ENCODE peak calls at places on chromosomes 12 and 14, in six cellular contexts. Q is AG08396, U is NCI-H1092 treated with DMSO at 0.1 percent for 48 hours, B is DMS153, S is upper lobe of right lung, N is foreskin fibroblast. P is an unnamed sample.

GRCh38 chr14:53151523-53151866 is 1.6 kb downstream of the DDHD1 start:
- DNase-seq in S (no peak), U (no peak), N (no peak), Q (no peak), B (no peak), P (no peak)

GRCh38 chr14:58994130-58994529 is 194.3 kb upstream of the DAAM1 start:
- DNase-seq in B (no peak), U (no peak), S (no peak), Q (no peak), N (no peak), P (no peak)

GRCh38 chr14:61662437-61663311 is 32.6 kb upstream of the HIF1A start:
- DNase-seq in N (peak), S (no peak), B (peak), Q (peak), U (no peak), P (peak)

GRCh38 chr12:124637586-124637985 is 70.2 kb upstream of the NCOR2 start:
- DNase-seq in S (no peak), N (no peak), B (no peak), U (no peak), Q (no peak), P (no peak)

GRCh38 chr14:70660967-70661871 is 19.5 kb downstream of the TTC9 start:
- DNase-seq in B (no peak), U (no peak), N (no peak), Q (no peak), S (no peak), P (no peak)

GRCh38 chr14:91264151-91265150 is 19.9 kb upstream of the GPR68 start:
- DNase-seq in N (peak), S (peak), B (no peak), Q (peak), U (peak), P (no peak)

GRCh38 chr12:40171501-40171900 is 53.3 kb upstream of the LRRK2 start:
- DNase-seq in N (peak), Q (no peak), S (no peak), B (no peak), U (no peak), P (no peak)

GRCh38 chr14:29821665-29822429 is 105.8 kb downstream of the PRKD1 start:
- DNase-seq in S (no peak), N (peak), B (peak), Q (no peak), U (peak), P (no peak)

GRCh38 chr12:12007713-12008231 is 63.0 kb upstream of the BCL2L14 start:
- DNase-seq in S (no peak), U (no peak), Q (no peak), B (no peak), N (no peak), P (no peak)